ENCODE peak calls at places on chromosomes 12 and 14, in ten cellular contexts. Y, I, H, X, M, C, A, T, Z and K are unnamed samples.

GRCh38 chr14:68729556-68729955 is 63.3 kb downstream of the ZFP36L1 start:
- DNase-seq in H (no peak), X (no peak), I (no peak), Z (no peak), C (no peak), T (no peak), M (no peak), A (peak; percentile 11), Y (no peak), K (no peak)

GRCh38 chr12:54448344-54448743 is 25.1 kb downstream of the GTSF1 start:
- DNase-seq in Y (no peak), X (no peak), T (no peak), M (no peak), I (no peak), H (no peak), Z (no peak), A (no peak), C (no peak), K (no peak)

GRCh38 chr12:28161697-28162096 is 28.6 kb upstream of the CCDC91 start:
- DNase-seq in X (no peak), T (no peak), M (no peak), Z (no peak), Y (no peak), C (no peak), H (no peak), I (no peak), A (no peak), K (no peak)

GRCh38 chr12:53231859-53232640 is at the start of gene RARG:
- DNase-seq in T (no peak), Y (no peak), C (no peak), A (peak; percentile 70), M (no peak), X (peak; percentile 89), H (peak; percentile 71), Z (no peak), I (peak; percentile 43), K (no peak)

GRCh38 chr14:76307786-76308780 is 67.9 kb upstream of the ESRRB start:
- DNase-seq in Z (no peak), X (no peak), Y (no peak), M (no peak), H (no peak), T (no peak), A (no peak), I (no peak), C (no peak), K (no peak)

GRCh38 chr12:76375939-76376338 is 27.7 kb upstream of the BBS10 start:
- DNase-seq in M (no peak), Z (no peak), C (no peak), H (no peak), Y (no peak), X (no peak), I (no peak), A (no peak), T (no peak), K (no peak)

GRCh38 chr12:59179231-59179630 is 258.9 kb upstream of the LRIG3 start:
- DNase-seq in H (no peak), I (no peak), Y (no peak), A (no peak), T (no peak), Z (no peak), X (no peak), M (no peak), C (no peak), K (no peak)

GRCh38 chr12:87171356-87171755 is 857.8 kb downstream of the C12orf50 start:
- DNase-seq in H (no peak), Y (no peak), T (no peak), X (no peak), Z (no peak), M (no peak), C (no peak), A (no peak), I (no peak), K (no peak)

GRCh38 chr12:93773122-93773871 is 96.1 kb downstream of the CRADD start:
- DNase-seq in H (no peak), Z (peak; percentile 51), Y (no peak), T (no peak), C (no peak), X (no peak), A (no peak), I (no peak), M (peak; percentile 6), K (no peak)

GRCh38 chr12:116922194-116922897 is 11.6 kb downstream of the FBXW8 start:
- DNase-seq in Y (no peak), T (no peak), I (no peak), A (no peak), Z (no peak), H (no peak), M (peak; percentile 79), X (no peak), C (no peak), K (no peak)

GRCh38 chr14:48251290-48251689 is 575.9 kb upstream of the MDGA2 start:
- DNase-seq in T (no peak), H (no peak), I (no peak), C (no peak), Z (no peak), Y (no peak), M (no peak), A (no peak), X (no peak), K (no peak)

GRCh38 chr12:124529595-124530276 is 37.7 kb downstream of the NCOR2 start:
- DNase-seq in M (no peak), Y (no peak), X (no peak), H (no peak), I (no peak), T (no peak), A (no peak), C (no peak), Z (no peak), K (no peak)

GRCh38 chr14:68363841-68364711 is 428.8 kb downstream of the ZFP36L1 start:
- DNase-seq in T (no peak), C (no peak), I (no peak), Z (no peak), M (no peak), Y (peak; percentile 70), X (peak; percentile 87), A (no peak), H (no peak), K (peak; percentile 55)

GRCh38 chr12:29350080-29350479 is 30.9 kb downstream of the ERGIC2 start:
- DNase-seq in H (no peak), Z (no peak), C (no peak), Y (peak; percentile 2), T (peak; percentile 67), A (peak; percentile 76), X (no peak), I (peak; percentile 61), M (no peak), K (no peak)

GRCh38 chr12:131088701-131089525 is 135.2 kb downstream of the ADGRD1 start:
- DNase-seq in Z (no peak), A (no peak), C (no peak), M (no peak), I (no peak), T (no peak), Y (no peak), H (no peak), X (peak; percentile 61), K (no peak)

GRCh38 chr12:57887631-57888406 is 41.3 kb upstream of the CTDSP2 start:
- DNase-seq in I (peak; percentile 73), X (no peak), C (peak; percentile 42), T (no peak), M (no peak), H (no peak), Z (no peak), Y (no peak), A (no peak), K (no peak)

GRCh38 chr14:93430319-93430801 is 379 bp upstream of the UNC79 start:
- DNase-seq in T (no peak), C (no peak), M (no peak), I (no peak), X (peak; percentile 43), Z (no peak), Y (no peak), A (no peak), H (no peak), K (no peak)

GRCh38 chr14:104977681-104978647 is at the start of gene AHNAK2:
- DNase-seq in I (peak; percentile 55), A (peak; percentile 92), Z (no peak), X (peak; percentile 92), T (no peak), C (peak; percentile 89), M (no peak), H (peak; percentile 41), Y (no peak), K (peak; percentile 81)

GRCh38 chr12:96988919-96989318 is 81.9 kb downstream of the NEDD1 start:
- DNase-seq in H (no peak), Z (no peak), X (no peak), M (no peak), Y (no peak), I (no peak), C (no peak), A (no peak), T (no peak), K (no peak)

GRCh38 chr12:41936333-41936732 is 208.3 kb downstream of the GXYLT1 start:
- DNase-seq in A (no peak), C (no peak), Z (no peak), H (no peak), X (no peak), Y (no peak), I (no peak), T (no peak), M (no peak), K (no peak)

GRCh38 chr12:48039151-48039550 is 34.9 kb upstream of the COL2A1 start:
- DNase-seq in Z (no peak), Y (no peak), X (no peak), C (no peak), A (no peak), T (no peak), I (no peak), H (no peak), M (no peak), K (no peak)

GRCh38 chr14:69619007-69619406 is 7.6 kb downstream of the SUSD6 start:
- DNase-seq in C (no peak), X (no peak), T (no peak), I (no peak), A (no peak), Y (no peak), H (no peak), Z (no peak), M (no peak), K (no peak)

GRCh38 chr14:98689936-98690335 is 582.1 kb downstream of the BCL11B start:
- DNase-seq in C (no peak), M (no peak), Y (no peak), T (no peak), I (no peak), X (no peak), Z (no peak), H (no peak), A (no peak), K (no peak)

GRCh38 chr12:115338566-115339294 is 654.8 kb upstream of the TBX3 start:
- DNase-seq in H (no peak), C (no peak), X (no peak), A (no peak), I (peak; percentile 72), M (peak; percentile 89), Y (no peak), Z (no peak), T (no peak), K (no peak)